ENCODE peak calls at places on chromosome 18, in ten cellular contexts. I is heart left ventricle, M is fibroblast of villous mesenchyme, W is breast epithelium, P is cardiac muscle cell, O is astrocyte, U is uterus, C is retinal pigment epithelial cell, Y is cardiac fibroblast, H is WERI-Rb-1. K is an unnamed sample.

GRCh38 chr18:6521804-6522418 is 107.2 kb upstream of the L3MBTL4 start:
- DNase-seq in I (no peak), M (peak), W (peak), P (peak), O (peak), U (no peak), C (no peak), Y (peak), H (peak), K (peak)

GRCh38 chr18:34522627-34523026 is 187.5 kb upstream of the DTNA start:
- DNase-seq in I (peak), M (no peak), W (no peak), P (no peak), O (no peak), U (no peak), C (no peak), Y (no peak), H (no peak), K (peak)

GRCh38 chr18:79524181-79525078 is 128.7 kb downstream of the NFATC1 start:
- DNase-seq in I (no peak), M (no peak), W (peak), P (no peak), O (no peak), U (no peak), C (no peak), Y (no peak), H (no peak), K (no peak)

GRCh38 chr18:59783138-59783537 is 85.9 kb upstream of the CCBE1 start:
- DNase-seq in I (no peak), M (peak), W (no peak), P (peak), O (peak), U (no peak), C (no peak), Y (peak), H (peak), K (peak)

GRCh38 chr18:61842146-61842545 is 50.7 kb downstream of the RNF152 start:
- DNase-seq in I (no peak), M (no peak), W (no peak), P (no peak), O (no peak), U (no peak), C (peak), Y (no peak), H (no peak), K (no peak)

GRCh38 chr18:1014496-1014895 is 109.8 kb downstream of the ADCYAP1 start:
- DNase-seq in I (no peak), M (peak), W (no peak), P (peak), O (no peak), U (no peak), C (no peak), Y (peak), H (peak), K (no peak)

GRCh38 chr18:34576622-34577021 is 133.5 kb upstream of the DTNA start:
- DNase-seq in I (no peak), M (no peak), W (no peak), P (no peak), O (no peak), U (no peak), C (no peak), Y (no peak), H (no peak), K (no peak)

GRCh38 chr18:10497350-10497749 is 28.5 kb upstream of the NAPG start:
- DNase-seq in I (no peak), M (no peak), W (no peak), P (peak), O (peak), U (no peak), C (no peak), Y (peak), H (no peak), K (no peak)

GRCh38 chr18:55588876-55589595 is 1.0 kb upstream of the TCF4 start:
- DNase-seq in I (no peak), M (peak), W (no peak), P (peak), O (no peak), U (no peak), C (no peak), Y (no peak), H (no peak), K (no peak)

GRCh38 chr18:58615150-58616132 is 13.4 kb downstream of the ALPK2 start:
- DNase-seq in I (no peak), M (no peak), W (no peak), P (no peak), O (no peak), U (no peak), C (no peak), Y (no peak), H (no peak), K (no peak)

GRCh38 chr18:75455249-75456183 is 28.0 kb upstream of the SMIM21 start:
- DNase-seq in I (no peak), M (peak), W (no peak), P (peak), O (peak), U (peak), C (no peak), Y (peak), H (no peak), K (no peak)

GRCh38 chr18:79540914-79541301 is 138.7 kb upstream of the CTDP1 start:
- DNase-seq in I (no peak), M (no peak), W (peak), P (no peak), O (no peak), U (peak), C (no peak), Y (no peak), H (no peak), K (peak)

GRCh38 chr18:28398491-28398890 is 221.6 kb upstream of the CDH2 start:
- DNase-seq in I (no peak), M (no peak), W (no peak), P (no peak), O (no peak), U (no peak), C (no peak), Y (no peak), H (no peak), K (no peak)

GRCh38 chr18:58495202-58495601 is 133.7 kb downstream of the ALPK2 start:
- DNase-seq in I (no peak), M (no peak), W (no peak), P (peak), O (peak), U (no peak), C (no peak), Y (peak), H (no peak), K (no peak)

GRCh38 chr18:52348209-52348608 is 8.2 kb downstream of the DCC start:
- DNase-seq in I (no peak), M (no peak), W (no peak), P (no peak), O (no peak), U (no peak), C (no peak), Y (no peak), H (peak), K (no peak)

GRCh38 chr18:61159246-61159645 is 174.0 kb upstream of the CDH20 start:
- DNase-seq in I (no peak), M (no peak), W (no peak), P (no peak), O (no peak), U (no peak), C (no peak), Y (no peak), H (no peak), K (no peak)

GRCh38 chr18:72542993-72543361 is 1.2 kb downstream of the CBLN2 start:
- DNase-seq in I (no peak), M (no peak), W (no peak), P (no peak), O (no peak), U (no peak), C (no peak), Y (peak), H (peak), K (no peak)

GRCh38 chr18:13219576-13219975 is 1.0 kb downstream of the LDLRAD4 start:
- DNase-seq in I (no peak), M (no peak), W (no peak), P (no peak), O (no peak), U (no peak), C (no peak), Y (no peak), H (no peak), K (peak)
- H3K4me3 ChIP-seq in I (peak), M (no peak), W (peak), P (no peak), O (peak), U (peak), C (peak), Y (no peak), H (no peak), K (no peak)

DNA sequence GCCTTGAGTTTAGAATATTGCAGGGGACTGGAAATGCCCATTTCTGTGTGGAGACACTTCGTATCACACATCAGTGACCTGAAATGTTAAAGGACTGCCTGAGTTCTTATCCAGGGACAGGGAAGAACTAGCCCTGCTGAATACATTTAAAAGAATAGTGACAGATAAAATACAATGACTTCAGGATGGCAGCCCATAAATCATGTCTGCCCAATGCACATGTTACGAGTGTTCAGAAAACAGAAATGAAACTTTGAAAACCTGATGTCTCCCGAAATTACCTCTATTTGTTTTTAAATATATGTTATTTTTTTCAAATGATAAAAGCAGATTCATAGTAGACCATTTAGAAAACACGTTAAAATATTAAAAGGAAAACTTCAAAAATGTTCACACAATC is 22.3 kb upstream of the RAB12 start:
- DNase-seq in I (no peak), M (no peak), W (no peak), P (no peak), O (no peak), U (no peak), C (no peak), Y (no peak), H (no peak), K (no peak)
- H3K4me3 ChIP-seq in I (no peak), M (no peak), W (no peak), P (no peak), O (no peak), U (no peak), C (no peak), Y (no peak), H (no peak), K (no peak)

GRCh38 chr18:39453882-39454281 is 1888.3 kb upstream of the CELF4 start:
- DNase-seq in I (peak), M (peak), W (no peak), P (peak), O (peak), U (no peak), C (no peak), Y (peak), H (no peak), K (no peak)
- H3K4me3 ChIP-seq in I (peak), M (peak), W (peak), P (no peak), O (peak), U (no peak), C (no peak), Y (no peak), H (no peak), K (no peak)

DNA sequence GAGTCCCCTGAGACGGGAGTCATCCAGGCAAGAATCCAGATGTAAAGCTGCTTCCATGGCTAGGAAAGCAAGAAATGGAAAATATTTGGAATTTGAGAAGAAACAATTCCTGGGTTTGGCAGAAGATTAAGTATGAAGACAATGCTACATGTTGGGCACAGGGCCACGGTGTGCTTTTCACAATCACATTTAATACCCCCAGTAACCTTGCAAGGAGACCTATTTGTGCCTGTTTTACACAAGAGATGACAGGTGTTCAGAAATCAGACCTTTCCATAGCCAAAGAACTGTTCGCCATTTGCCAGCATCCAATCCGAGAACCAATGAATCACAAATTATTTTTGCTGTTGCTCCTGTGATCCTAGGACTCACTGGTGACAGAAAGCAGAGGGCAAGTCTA is 50.5 kb downstream of the KCTD1 start:
- DNase-seq in I (no peak), M (no peak), W (no peak), P (peak), O (peak), U (no peak), C (no peak), Y (peak), H (no peak), K (no peak)
- H3K4me3 ChIP-seq in I (no peak), M (no peak), W (no peak), P (no peak), O (no peak), U (no peak), C (no peak), Y (no peak), H (no peak), K (no peak)

K was measured in lower leg skin.